ENCODE peak calls at places on chromosome 9, in seven cellular contexts. X is WTC11, J is cardiac fibroblast, Z is progenitor cell of endocrine pancreas, B is AG04450, V is bronchial epithelial cell, I is lower leg skin. G is an unnamed sample.

GRCh38 chr9:133953976-133954709 is 38.0 kb downstream of the VAV2 start:
- DNase-seq in X (no peak), J (no peak), Z (no peak), B (no peak), V (no peak), I (no peak), G (no peak)

GRCh38 chr9:5586391-5586802 is 42.5 kb upstream of the RIC1 start:
- DNase-seq in X (no peak), J (peak), Z (no peak), B (peak), V (peak), I (no peak), G (no peak)

GRCh38 chr9:129278391-129279237 is 100.6 kb upstream of the IER5L start:
- DNase-seq in X (peak), J (no peak), Z (no peak), B (no peak), V (peak), I (peak), G (no peak)

GRCh38 chr9:114371986-114372917 is 15.5 kb downstream of the AKNA start:
- DNase-seq in X (no peak), J (peak), Z (no peak), B (no peak), V (no peak), I (no peak), G (no peak)

GRCh38 chr9:95724253-95724991 is 151.1 kb upstream of the ERCC6L2 start:
- DNase-seq in X (no peak), J (no peak), Z (no peak), B (no peak), V (no peak), I (no peak), G (no peak)

GRCh38 chr9:94860678-94861588 is 134.4 kb downstream of the AOPEP start:
- DNase-seq in X (no peak), J (peak), Z (no peak), B (peak), V (no peak), I (no peak), G (no peak)

GRCh38 chr9:9914174-9914573 is 698.6 kb downstream of the PTPRD start:
- DNase-seq in X (peak), J (no peak), Z (no peak), B (no peak), V (no peak), I (no peak), G (no peak)

GRCh38 chr9:70135176-70135575 is 91.5 kb downstream of the MAMDC2 start:
- DNase-seq in X (no peak), J (no peak), Z (no peak), B (no peak), V (no peak), I (no peak), G (no peak)

GRCh38 chr9:131214457-131214856 is 61.9 kb downstream of the FAM78A start:
- DNase-seq in X (no peak), J (peak), Z (no peak), B (no peak), V (no peak), I (no peak), G (no peak)

GRCh38 chr9:114803459-114803858 is 2.4 kb downstream of the TNFSF15 start:
- DNase-seq in X (no peak), J (no peak), Z (no peak), B (no peak), V (no peak), I (no peak), G (no peak)

GRCh38 chr9:92986175-92987110 is 39.1 kb downstream of the FGD3 start:
- DNase-seq in X (no peak), J (peak), Z (no peak), B (no peak), V (no peak), I (no peak), G (no peak)

GRCh38 chr9:115275753-115276152 is 157.8 kb upstream of the TNC start:
- DNase-seq in X (no peak), J (no peak), Z (no peak), B (no peak), V (peak), I (no peak), G (no peak)

GRCh38 chr9:114619205-114619758 is 8.2 kb downstream of the TMEM268 start:
- DNase-seq in X (no peak), J (no peak), Z (no peak), B (no peak), V (peak), I (no peak), G (no peak)

GRCh38 chr9:99433555-99433954 is 211.5 kb downstream of the SEC61B start:
- DNase-seq in X (no peak), J (peak), Z (no peak), B (no peak), V (peak), I (peak), G (no peak)

GRCh38 chr9:31799953-31800609 is 584.4 kb upstream of the ACO1 start:
- DNase-seq in X (no peak), J (peak), Z (no peak), B (no peak), V (peak), I (no peak), G (peak)

GRCh38 chr9:124652203-124652992 is 118.7 kb downstream of the NR6A1 start:
- DNase-seq in X (no peak), J (peak), Z (no peak), B (peak), V (peak), I (peak), G (no peak)

GRCh38 chr9:120696551-120697230 is 17.6 kb downstream of the MEGF9 start:
- DNase-seq in X (no peak), J (no peak), Z (no peak), B (no peak), V (peak), I (no peak), G (no peak)

GRCh38 chr9:93463638-93464248 is 10.4 kb upstream of the FAM120AOS start:
- DNase-seq in X (no peak), J (no peak), Z (no peak), B (no peak), V (no peak), I (no peak), G (no peak)

GRCh38 chr9:38081356-38082108 is 12.5 kb upstream of the SHB start:
- DNase-seq in X (no peak), J (no peak), Z (no peak), B (no peak), V (no peak), I (no peak), G (no peak)

GRCh38 chr9:112332977-112333638 is at the start of gene PTBP3:
- DNase-seq in X (peak), J (peak), Z (peak), B (peak), V (peak), I (peak), G (peak)

GRCh38 chr9:15416880-15417279 is 5.8 kb upstream of the SNAPC3 start:
- DNase-seq in X (peak), J (peak), Z (no peak), B (peak), V (peak), I (no peak), G (peak)

GRCh38 chr9:131276107-131276888 is at the start of gene FAM78A:
- DNase-seq in X (peak), J (no peak), Z (no peak), B (no peak), V (no peak), I (no peak), G (peak)

GRCh38 chr9:5629312-5630037 is 568 bp downstream of the RIC1 start:
- DNase-seq in X (peak), J (peak), Z (peak), B (no peak), V (peak), I (peak), G (peak)

GRCh38 chr9:124315856-124316255 is 58.1 kb downstream of the NEK6 start:
- DNase-seq in X (no peak), J (no peak), Z (no peak), B (no peak), V (no peak), I (no peak), G (no peak)

GRCh38 chr9:100884518-100884917 is 144.0 kb upstream of the PLPPR1 start:
- DNase-seq in X (no peak), J (no peak), Z (no peak), B (no peak), V (no peak), I (no peak), G (peak)

GRCh38 chr9:91179237-91180138 is 182.2 kb downstream of the AUH start:
- DNase-seq in X (no peak), J (peak), Z (no peak), B (peak), V (no peak), I (no peak), G (no peak)

GRCh38 chr9:137665697-137666504 is 47.1 kb downstream of the EHMT1 start:
- DNase-seq in X (peak), J (no peak), Z (no peak), B (no peak), V (no peak), I (no peak), G (no peak)

GRCh38 chr9:121809356-121810050 is 158.1 kb downstream of the DAB2IP start:
- DNase-seq in X (no peak), J (no peak), Z (no peak), B (no peak), V (no peak), I (no peak), G (no peak)

GRCh38 chr9:132499251-132499650 is 83.2 kb upstream of the BARHL1 start:
- DNase-seq in X (no peak), J (no peak), Z (no peak), B (no peak), V (no peak), I (no peak), G (no peak)

GRCh38 chr9:121156263-121156731 is 45.4 kb downstream of the RAB14 start:
- DNase-seq in X (no peak), J (peak), Z (no peak), B (peak), V (peak), I (peak), G (no peak)

GRCh38 chr9:71036501-71036900 is 84.9 kb downstream of the TRPM3 start:
- DNase-seq in X (no peak), J (peak), Z (no peak), B (no peak), V (peak), I (no peak), G (no peak)

GRCh38 chr9:70924905-70925547 is 196.4 kb downstream of the TRPM3 start:
- DNase-seq in X (peak), J (peak), Z (peak), B (peak), V (peak), I (peak), G (peak)

GRCh38 chr9:103661663-103662062 is 432.4 kb upstream of the SMC2 start:
- DNase-seq in X (no peak), J (no peak), Z (no peak), B (no peak), V (no peak), I (no peak), G (no peak)

GRCh38 chr9:137963525-137963924 is 85.9 kb downstream of the CACNA1B start:
- DNase-seq in X (no peak), J (no peak), Z (no peak), B (no peak), V (no peak), I (no peak), G (no peak)

GRCh38 chr9:94734054-94734754 is 7.7 kb downstream of the AOPEP start:
- DNase-seq in X (no peak), J (peak), Z (no peak), B (no peak), V (no peak), I (no peak), G (no peak)

GRCh38 chr9:134913713-134914500 is 3.8 kb downstream of the FCN1 start:
- DNase-seq in X (no peak), J (no peak), Z (no peak), B (no peak), V (no peak), I (no peak), G (no peak)

GRCh38 chr9:113620377-113621161 is 157.0 kb downstream of the RGS3 start:
- DNase-seq in X (no peak), J (peak), Z (peak), B (peak), V (peak), I (peak), G (peak)

GRCh38 chr9:114025196-114025753 is 52.8 kb downstream of the AMBP start:
- DNase-seq in X (no peak), J (no peak), Z (no peak), B (no peak), V (no peak), I (no peak), G (no peak)

GRCh38 chr9:78312125-78312524 is 15.2 kb downstream of the PSAT1 start:
- DNase-seq in X (no peak), J (no peak), Z (no peak), B (no peak), V (no peak), I (no peak), G (no peak)

DNA sequence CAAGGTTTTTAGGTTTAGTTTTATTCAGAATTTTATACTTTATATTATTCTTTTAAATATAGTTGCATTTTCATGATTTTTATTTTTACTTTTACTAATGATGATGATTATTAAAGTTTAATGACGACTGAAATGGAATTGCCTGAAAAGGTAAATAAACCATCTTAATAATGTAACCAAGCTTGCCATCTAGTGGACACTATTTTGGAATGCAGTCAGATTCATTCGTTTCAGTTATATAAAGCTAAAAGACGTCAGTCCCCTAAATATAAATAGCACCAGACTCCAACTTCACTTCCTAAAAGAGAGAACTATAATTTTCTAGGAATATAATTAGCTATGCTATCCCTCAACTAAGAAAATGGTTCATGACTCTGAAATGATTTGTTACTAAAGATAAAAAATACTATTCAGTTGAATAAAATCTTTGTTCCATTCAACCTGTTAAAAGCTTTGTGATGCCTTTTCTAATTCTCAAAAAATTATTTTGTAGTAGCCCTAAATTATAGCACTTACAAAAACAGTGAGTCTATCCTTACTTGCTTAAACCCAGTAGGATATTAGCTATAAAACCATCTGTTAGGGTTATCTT is 19.9 kb downstream of the ABITRAM start:
- DNase-seq in X (no peak), J (peak), Z (no peak), B (no peak), V (peak), I (no peak), G (no peak)
- TF ChIP-seq CTCF in X (no peak), J (peak), Z (peak), B (peak), V (peak), I (peak), G (peak)

GRCh38 chr9:87894998-87895625 is 12.4 kb downstream of the SPATA31E1 start:
- DNase-seq in X (no peak), J (no peak), Z (no peak), B (no peak), V (no peak), I (no peak), G (no peak)
- TF ChIP-seq CTCF in X (no peak), J (no peak), Z (no peak), B (peak), V (no peak), I (no peak), G (no peak)

GRCh38 chr9:77175152-77175551 is 2.2 kb upstream of the VPS13A start:
- DNase-seq in X (no peak), J (no peak), Z (no peak), B (no peak), V (no peak), I (no peak), G (no peak)

GRCh38 chr9:77177894-77178794 is 810 bp downstream of the VPS13A start:
- DNase-seq in X (peak), J (peak), Z (peak), B (no peak), V (peak), I (no peak), G (peak)

GRCh38 chr9:77176686-77177142 is 620 bp upstream of the VPS13A start:
- DNase-seq in X (no peak), J (no peak), Z (no peak), B (no peak), V (no peak), I (no peak), G (no peak)

GRCh38 chr9:77176106-77176505 is 1.2 kb upstream of the VPS13A start:
- DNase-seq in X (no peak), J (no peak), Z (no peak), B (no peak), V (no peak), I (no peak), G (no peak)

DNA sequence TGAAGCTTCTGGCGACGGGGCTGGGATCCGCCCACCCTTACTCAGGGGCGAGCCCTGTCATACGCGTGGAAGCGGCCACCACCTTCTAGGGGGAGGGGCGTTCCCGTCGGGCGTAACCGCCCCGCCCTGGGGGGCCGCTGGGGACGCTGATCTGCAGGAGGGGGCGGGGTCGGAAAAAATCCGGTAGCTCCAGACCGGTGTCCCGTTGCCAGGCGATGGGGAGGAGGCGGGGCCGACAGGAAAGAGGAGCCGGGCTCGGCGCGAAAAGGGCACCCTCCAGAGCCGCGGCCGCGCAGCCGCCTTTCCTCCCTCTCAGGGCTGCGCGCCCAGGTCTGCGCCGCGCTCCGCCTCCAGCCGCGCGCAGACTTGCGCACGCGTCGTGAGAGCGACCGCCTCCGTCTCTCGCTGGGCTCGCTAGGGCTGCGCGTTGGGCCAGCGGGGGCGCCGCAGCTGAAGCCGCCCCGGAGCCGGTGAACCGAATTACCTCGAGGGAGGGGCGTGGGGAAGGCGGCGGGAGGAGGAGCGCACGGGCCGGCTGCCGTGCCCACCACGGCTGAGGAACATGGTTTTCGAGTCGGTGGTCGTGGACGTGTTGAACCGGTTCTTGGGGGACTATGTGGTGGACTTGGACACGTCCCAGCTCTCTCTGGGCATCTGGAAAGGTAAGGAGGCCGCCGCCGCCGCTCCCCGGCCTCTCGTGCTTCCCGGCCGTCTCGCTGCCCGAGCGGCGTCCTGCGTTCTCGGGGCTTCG is at the start of gene VPS13A:
- DNase-seq in X (peak), J (peak), Z (peak), B (peak), V (peak), I (peak), G (peak)
- TF ChIP-seq CTCF in X (no peak), J (no peak), Z (peak), B (peak), V (peak), I (peak), G (no peak)

GRCh38 chr9:118630931-118631595 is 738.2 kb downstream of the BRINP1 start:
- DNase-seq in X (no peak), J (no peak), Z (no peak), B (no peak), V (peak), I (no peak), G (no peak)

GRCh38 chr9:118630079-118630478 is 739.2 kb downstream of the BRINP1 start:
- DNase-seq in X (no peak), J (no peak), Z (no peak), B (no peak), V (no peak), I (no peak), G (no peak)

GRCh38 chr9:118635416-118635815 is 733.8 kb downstream of the BRINP1 start:
- DNase-seq in X (no peak), J (no peak), Z (no peak), B (no peak), V (no peak), I (no peak), G (no peak)

GRCh38 chr9:118637681-118638080 is 731.6 kb downstream of the BRINP1 start:
- DNase-seq in X (no peak), J (no peak), Z (no peak), B (no peak), V (no peak), I (no peak), G (no peak)

DNA sequence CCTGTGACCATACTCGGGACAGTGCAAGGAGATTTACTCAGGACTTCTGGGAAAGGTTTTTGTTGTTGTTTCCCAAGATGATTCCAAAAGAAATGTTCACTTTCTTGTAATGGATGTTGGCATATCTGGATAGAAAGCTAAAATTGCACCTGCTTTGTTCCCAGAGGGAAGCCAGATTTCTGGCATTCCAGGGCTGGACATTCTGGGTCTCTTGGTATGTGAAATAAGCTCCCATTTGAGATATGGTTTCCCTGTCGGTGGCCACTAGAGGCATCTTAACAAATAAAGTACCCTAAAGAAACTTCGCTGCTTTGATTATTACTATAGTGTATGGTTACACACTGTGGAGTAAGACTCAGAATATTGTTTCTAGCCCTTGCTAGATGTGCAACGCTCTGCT is 737.3 kb downstream of the BRINP1 start:
- DNase-seq in X (no peak), J (no peak), Z (no peak), B (no peak), V (no peak), I (no peak), G (no peak)
- TF ChIP-seq CTCF in X (no peak), J (no peak), Z (no peak), B (no peak), V (no peak), I (no peak), G (no peak)